ENCODE peak calls at places on chromosomes 7 and 10, in ten cellular contexts. E is fibroblast of the conjunctiva; T is activated CD4-positive, alpha-beta memory T cell treated with anti-CD3 and anti-CD28 coated beads, Interleukin-2, amount 10 ng/mL, durations not matched to agents 7 days and 5 days; W is psoas muscle; X is GM23248; V is T-helper 2 cell; L is AG04450; K is amniotic stem cell; P is fibroblast of lung; C is epithelial cell of esophagus. D is an unnamed sample.
A peak's percentile ranks its signal among the peaks of the same experiment; 100 is the strongest.

GRCh38 chr10:67622506-67622905 is 73.5 kb downstream of the CTNNA3 start:
- DNase-seq in E (no peak), T (no peak), W (no peak), X (no peak), V (no peak), L (no peak), K (no peak), P (peak; percentile 15), C (no peak), D (no peak)

GRCh38 chr7:159130199-159130775 is 14.4 kb downstream of the VIPR2 start:
- DNase-seq in E (no peak), T (no peak), W (no peak), X (no peak), V (no peak), L (no peak), K (no peak), P (no peak), C (no peak), D (peak; percentile 66)

GRCh38 chr7:124688991-124689390 is 76.6 kb downstream of the GPR37 start:
- DNase-seq in E (no peak), T (no peak), W (no peak), X (peak; percentile 0), V (no peak), L (peak; percentile 68), K (no peak), P (peak; percentile 30), C (peak; percentile 86), D (no peak)

GRCh38 chr10:130745831-130746230 is 565.7 kb downstream of the TCERG1L start:
- DNase-seq in E (no peak), T (no peak), W (no peak), X (no peak), V (no peak), L (no peak), K (no peak), P (no peak), C (no peak), D (no peak)

GRCh38 chr7:68729361-68729760 is 868.9 kb upstream of the AUTS2 start:
- DNase-seq in E (no peak), T (no peak), W (no peak), X (no peak), V (no peak), L (no peak), K (no peak), P (no peak), C (no peak), D (no peak)

GRCh38 chr10:132185601-132186487 is 904 bp upstream of the DPYSL4 start:
- DNase-seq in E (no peak), T (peak; percentile 58), W (peak; percentile 49), X (peak; percentile 59), V (peak; percentile 32), L (no peak), K (no peak), P (peak; percentile 22), C (peak; percentile 15), D (no peak)

GRCh38 chr10:132158122-132158741 is 28.5 kb upstream of the DPYSL4 start:
- DNase-seq in E (no peak), T (peak; percentile 59), W (peak; percentile 5), X (peak; percentile 10), V (no peak), L (no peak), K (no peak), P (no peak), C (no peak), D (no peak)

GRCh38 chr7:49894543-49894942 is 121.1 kb downstream of the VWC2 start:
- DNase-seq in E (no peak), T (no peak), W (no peak), X (no peak), V (no peak), L (no peak), K (no peak), P (no peak), C (no peak), D (no peak)

GRCh38 chr10:132199268-132199853 is 12.6 kb downstream of the DPYSL4 start:
- DNase-seq in E (no peak), T (no peak), W (no peak), X (no peak), V (no peak), L (no peak), K (no peak), P (no peak), C (no peak), D (no peak)

GRCh38 chr7:11261470-11261869 is 287.8 kb downstream of the PHF14 start:
- DNase-seq in E (no peak), T (no peak), W (no peak), X (no peak), V (no peak), L (no peak), K (no peak), P (no peak), C (peak; percentile 4), D (no peak)

GRCh38 chr7:36487756-36488336 is 98.2 kb downstream of the ANLN start:
- DNase-seq in E (peak; percentile 52), T (peak; percentile 41), W (no peak), X (peak; percentile 69), V (no peak), L (peak; percentile 8), K (peak; percentile 29), P (peak; percentile 77), C (peak; percentile 77), D (no peak)

GRCh38 chr7:158407581-158408331 is 179.9 kb downstream of the PTPRN2 start:
- DNase-seq in E (peak; percentile 21), T (no peak), W (no peak), X (peak; percentile 36), V (no peak), L (no peak), K (no peak), P (peak; percentile 24), C (peak; percentile 75), D (no peak)

GRCh38 chr7:25478925-25479324 is 250.6 kb upstream of the NPVF start:
- DNase-seq in E (no peak), T (no peak), W (no peak), X (no peak), V (no peak), L (no peak), K (no peak), P (no peak), C (no peak), D (no peak)

GRCh38 chr10:53786236-53786635 is 1013.7 kb upstream of the MBL2 start:
- DNase-seq in E (no peak), T (no peak), W (no peak), X (no peak), V (no peak), L (no peak), K (no peak), P (no peak), C (peak; percentile 18), D (no peak)

GRCh38 chr7:149605696-149606095 is 108.1 kb upstream of the ZNF746 start:
- DNase-seq in E (no peak), T (no peak), W (no peak), X (no peak), V (no peak), L (no peak), K (no peak), P (no peak), C (no peak), D (no peak)

GRCh38 chr7:51315393-51316261 is 982 bp downstream of the COBL start:
- DNase-seq in E (no peak), T (no peak), W (peak; percentile 29), X (peak; percentile 27), V (no peak), L (no peak), K (no peak), P (no peak), C (peak; percentile 41), D (peak; percentile 85)

GRCh38 chr10:101588879-101589278 is 758 bp downstream of the DPCD start:
- DNase-seq in E (no peak), T (no peak), W (no peak), X (peak; percentile 74), V (no peak), L (no peak), K (no peak), P (peak; percentile 31), C (peak; percentile 43), D (no peak)

GRCh38 chr10:25522946-25523608 is 348.3 kb downstream of the GPR158 start:
- DNase-seq in E (no peak), T (no peak), W (no peak), X (no peak), V (no peak), L (no peak), K (no peak), P (no peak), C (peak; percentile 70), D (no peak)

GRCh38 chr7:27102578-27103442 is at the start of gene HOXA2:
- DNase-seq in E (no peak), T (no peak), W (no peak), X (no peak), V (no peak), L (no peak), K (no peak), P (peak; percentile 91), C (no peak), D (no peak)

GRCh38 chr7:35185908-35186731 is 67.8 kb downstream of the TBX20 start:
- DNase-seq in E (no peak), T (no peak), W (peak; percentile 13), X (peak; percentile 19), V (no peak), L (no peak), K (peak; percentile 16), P (peak; percentile 15), C (peak; percentile 14), D (no peak)

GRCh38 chr7:56105508-56105907 is 768 bp downstream of the CHCHD2 start:
- DNase-seq in E (peak; percentile 40), T (peak; percentile 45), W (no peak), X (peak; percentile 91), V (no peak), L (peak; percentile 57), K (peak; percentile 67), P (peak; percentile 84), C (peak; percentile 86), D (no peak)

GRCh38 chr10:46297406-46298204 is 10.8 kb downstream of the ANTXRL start:
- DNase-seq in E (no peak), T (peak; percentile 28), W (no peak), X (no peak), V (no peak), L (no peak), K (no peak), P (no peak), C (no peak), D (peak; percentile 68)

GRCh38 chr10:117685431-117685830 is 142.9 kb downstream of the EMX2 start:
- DNase-seq in E (no peak), T (no peak), W (no peak), X (no peak), V (no peak), L (no peak), K (no peak), P (no peak), C (no peak), D (no peak)

GRCh38 chr10:30392564-30392990 is 41.4 kb upstream of the MAP3K8 start:
- DNase-seq in E (peak; percentile 27), T (peak; percentile 80), W (peak; percentile 68), X (peak; percentile 74), V (peak; percentile 50), L (peak; percentile 15), K (peak; percentile 9), P (peak; percentile 54), C (peak; percentile 68), D (peak; percentile 93)

GRCh38 chr7:69527706-69528105 is 70.6 kb upstream of the AUTS2 start:
- DNase-seq in E (no peak), T (no peak), W (no peak), X (no peak), V (no peak), L (no peak), K (no peak), P (no peak), C (no peak), D (no peak)

GRCh38 chr10:6151087-6151977 is 51.4 kb upstream of the PFKFB3 start:
- DNase-seq in E (peak; percentile 53), T (peak; percentile 54), W (peak; percentile 45), X (peak; percentile 80), V (no peak), L (no peak), K (peak; percentile 34), P (peak; percentile 75), C (peak; percentile 70), D (peak; percentile 92)

GRCh38 chr7:128705891-128706333 is 33.2 kb upstream of the CALU start:
- DNase-seq in E (no peak), T (no peak), W (no peak), X (peak; percentile 62), V (no peak), L (no peak), K (peak; percentile 4), P (no peak), C (peak; percentile 32), D (no peak)

GRCh38 chr10:125514206-125515162 is 168.5 kb downstream of the TEX36 start:
- DNase-seq in E (no peak), T (no peak), W (no peak), X (peak; percentile 40), V (no peak), L (no peak), K (no peak), P (no peak), C (no peak), D (peak; percentile 93)

D was measured in lower leg skin.